ENCODE peak calls at places on chromosomes 7 and 10, in four cellular contexts. One of them, this sample, is unnamed.

GRCh38 chr10:34333513-34333912 is 481.6 kb downstream of the PARD3 start:
- DNase-seq in NCI-H345: no peak
- DNase-seq in stimulated activated CD4-positive, alpha-beta T cell treated with anti-CD3 and anti-CD28 coated beads, Interleukin-2, amount 100 ng/mL, for 24 hours: no peak
- DNase-seq in left ventricle myocardium superior: no peak
- DNase-seq in this sample: no peak

GRCh38 chr7:120165231-120165630 is 107.7 kb upstream of the KCND2 start:
- DNase-seq in stimulated activated CD4-positive, alpha-beta T cell treated with anti-CD3 and anti-CD28 coated beads, Interleukin-2, amount 100 ng/mL, for 24 hours: no peak
- DNase-seq in left ventricle myocardium superior: no peak
- DNase-seq in NCI-H345: no peak
- DNase-seq in this sample: no peak

GRCh38 chr7:156751319-156751718 is 110.7 kb downstream of the RNF32 start:
- DNase-seq in stimulated activated CD4-positive, alpha-beta T cell treated with anti-CD3 and anti-CD28 coated beads, Interleukin-2, amount 100 ng/mL, for 24 hours: peak; percentile 54
- DNase-seq in left ventricle myocardium superior: no peak
- DNase-seq in NCI-H345: no peak
- DNase-seq in this sample: no peak

GRCh38 chr7:157565981-157566630 is 229.3 kb downstream of the DNAJB6 start:
- DNase-seq in left ventricle myocardium superior: peak; percentile 12
- DNase-seq in stimulated activated CD4-positive, alpha-beta T cell treated with anti-CD3 and anti-CD28 coated beads, Interleukin-2, amount 100 ng/mL, for 24 hours: no peak
- DNase-seq in NCI-H345: no peak
- DNase-seq in this sample: no peak

GRCh38 chr7:112101083-112101846 is 104.9 kb downstream of the DOCK4 start:
- DNase-seq in stimulated activated CD4-positive, alpha-beta T cell treated with anti-CD3 and anti-CD28 coated beads, Interleukin-2, amount 100 ng/mL, for 24 hours: no peak
- DNase-seq in NCI-H345: no peak
- DNase-seq in left ventricle myocardium superior: no peak
- DNase-seq in this sample: no peak

GRCh38 chr10:101330236-101331225 is 23.4 kb upstream of the BTRC start:
- DNase-seq in stimulated activated CD4-positive, alpha-beta T cell treated with anti-CD3 and anti-CD28 coated beads, Interleukin-2, amount 100 ng/mL, for 24 hours: no peak
- DNase-seq in NCI-H345: no peak
- DNase-seq in left ventricle myocardium superior: no peak
- DNase-seq in this sample: no peak

GRCh38 chr10:71933651-71934050 is 30.5 kb upstream of the CHST3 start:
- DNase-seq in stimulated activated CD4-positive, alpha-beta T cell treated with anti-CD3 and anti-CD28 coated beads, Interleukin-2, amount 100 ng/mL, for 24 hours: peak; percentile 58
- DNase-seq in NCI-H345: no peak
- DNase-seq in left ventricle myocardium superior: no peak
- DNase-seq in this sample: no peak

GRCh38 chr7:47792521-47793121 is 155.6 kb downstream of the PKD1L1 start:
- DNase-seq in stimulated activated CD4-positive, alpha-beta T cell treated with anti-CD3 and anti-CD28 coated beads, Interleukin-2, amount 100 ng/mL, for 24 hours: no peak
- DNase-seq in NCI-H345: no peak
- DNase-seq in left ventricle myocardium superior: no peak
- DNase-seq in this sample: peak; percentile 23

GRCh38 chr7:36032362-36032818 is 120.7 kb upstream of the EEPD1 start:
- DNase-seq in stimulated activated CD4-positive, alpha-beta T cell treated with anti-CD3 and anti-CD28 coated beads, Interleukin-2, amount 100 ng/mL, for 24 hours: no peak
- DNase-seq in left ventricle myocardium superior: no peak
- DNase-seq in NCI-H345: no peak
- DNase-seq in this sample: no peak

GRCh38 chr7:107203607-107204006 is 34.8 kb downstream of the HBP1 start:
- DNase-seq in stimulated activated CD4-positive, alpha-beta T cell treated with anti-CD3 and anti-CD28 coated beads, Interleukin-2, amount 100 ng/mL, for 24 hours: no peak
- DNase-seq in left ventricle myocardium superior: no peak
- DNase-seq in NCI-H345: no peak
- DNase-seq in this sample: no peak

GRCh38 chr10:58508316-58508715 is 4.4 kb upstream of the BICC1 start:
- DNase-seq in stimulated activated CD4-positive, alpha-beta T cell treated with anti-CD3 and anti-CD28 coated beads, Interleukin-2, amount 100 ng/mL, for 24 hours: no peak
- DNase-seq in NCI-H345: no peak
- DNase-seq in left ventricle myocardium superior: no peak
- DNase-seq in this sample: no peak

GRCh38 chr10:649445-649797 is 40.0 kb downstream of the DIP2C start:
- DNase-seq in stimulated activated CD4-positive, alpha-beta T cell treated with anti-CD3 and anti-CD28 coated beads, Interleukin-2, amount 100 ng/mL, for 24 hours: no peak
- DNase-seq in left ventricle myocardium superior: no peak
- DNase-seq in NCI-H345: no peak
- DNase-seq in this sample: no peak

GRCh38 chr7:2567663-2568238 is 9.0 kb downstream of the IQCE start:
- DNase-seq in left ventricle myocardium superior: peak; percentile 55
- DNase-seq in stimulated activated CD4-positive, alpha-beta T cell treated with anti-CD3 and anti-CD28 coated beads, Interleukin-2, amount 100 ng/mL, for 24 hours: no peak
- DNase-seq in NCI-H345: no peak
- DNase-seq in this sample: peak; percentile 14

GRCh38 chr10:77196616-77197015 is 441.0 kb downstream of the KCNMA1 start:
- DNase-seq in left ventricle myocardium superior: no peak
- DNase-seq in NCI-H345: no peak
- DNase-seq in stimulated activated CD4-positive, alpha-beta T cell treated with anti-CD3 and anti-CD28 coated beads, Interleukin-2, amount 100 ng/mL, for 24 hours: no peak
- DNase-seq in this sample: no peak

GRCh38 chr7:29508608-29509007 is 55.0 kb upstream of the PRR15 start:
- DNase-seq in left ventricle myocardium superior: peak; percentile 51
- DNase-seq in stimulated activated CD4-positive, alpha-beta T cell treated with anti-CD3 and anti-CD28 coated beads, Interleukin-2, amount 100 ng/mL, for 24 hours: no peak
- DNase-seq in NCI-H345: no peak
- DNase-seq in this sample: no peak

GRCh38 chr10:35852721-35853120 is 210.6 kb upstream of the FZD8 start:
- DNase-seq in NCI-H345: no peak
- DNase-seq in stimulated activated CD4-positive, alpha-beta T cell treated with anti-CD3 and anti-CD28 coated beads, Interleukin-2, amount 100 ng/mL, for 24 hours: no peak
- DNase-seq in left ventricle myocardium superior: no peak
- DNase-seq in this sample: no peak

GRCh38 chr10:119531067-119531466 is 11.5 kb downstream of the RGS10 start:
- DNase-seq in stimulated activated CD4-positive, alpha-beta T cell treated with anti-CD3 and anti-CD28 coated beads, Interleukin-2, amount 100 ng/mL, for 24 hours: no peak
- DNase-seq in left ventricle myocardium superior: no peak
- DNase-seq in NCI-H345: no peak
- DNase-seq in this sample: no peak

This sample was measured in NCI-H1092.